ENCODE peak calls at places on chromosomes 2 and 18, in four cellular contexts. C is HCT116, U is A549, B is upper lobe of right lung. S is an unnamed sample.

GRCh38 chr2:142984657-142985056 is 107.2 kb downstream of the KYNU start:
- DNase-seq in U (no peak), B (no peak), C (no peak), S (no peak)

GRCh38 chr2:69807821-69808540 is 21.5 kb upstream of the GMCL1 start:
- DNase-seq in B (no peak), U (no peak), C (no peak), S (no peak)

GRCh38 chr2:76599732-76600368 is 889.1 kb upstream of the GCFC2 start:
- DNase-seq in C (peak; percentile 12), U (peak; percentile 81), B (no peak), S (peak; percentile 82)

GRCh38 chr2:214808961-214809750 is at the start of gene BARD1:
- DNase-seq in U (peak; percentile 49), B (peak; percentile 78), C (peak; percentile 16), S (peak; percentile 63)

GRCh38 chr2:160132761-160133160 is 67.3 kb downstream of the ITGB6 start:
- DNase-seq in U (no peak), C (no peak), B (no peak), S (no peak)

GRCh38 chr2:2007551-2008501 is 263.5 kb upstream of the PXDN start:
- DNase-seq in U (no peak), B (no peak), C (no peak), S (no peak)

GRCh38 chr18:60295776-60296175 is 76.8 kb downstream of the MC4R start:
- DNase-seq in U (no peak), C (no peak), B (no peak), S (no peak)

GRCh38 chr2:95357717-95358280 is 44.7 kb upstream of the FAHD2A start:
- DNase-seq in C (no peak), B (peak; percentile 30), U (no peak), S (no peak)

GRCh38 chr2:46943881-46944798 is 28.5 kb upstream of the MCFD2 start:
- DNase-seq in B (no peak), C (no peak), U (no peak), S (no peak)

GRCh38 chr2:37616674-37616999 is 54.8 kb downstream of the CDC42EP3 start:
- DNase-seq in C (no peak), B (no peak), U (no peak), S (peak; percentile 53)

GRCh38 chr18:76491801-76492668 is 3.0 kb downstream of the ZNF516 start:
- DNase-seq in C (no peak), U (peak; percentile 40), B (peak; percentile 83), S (peak; percentile 33)

GRCh38 chr2:29323961-29324360 is 208.7 kb downstream of the CLIP4 start:
- DNase-seq in U (no peak), C (no peak), B (no peak), S (peak; percentile 58)

GRCh38 chr2:29627366-29627765 is 294.0 kb downstream of the ALK start:
- DNase-seq in U (peak; percentile 6), B (no peak), C (no peak), S (no peak)

GRCh38 chr2:238706163-238706562 is 141.7 kb upstream of the TWIST2 start:
- DNase-seq in C (no peak), B (no peak), U (no peak), S (no peak)

GRCh38 chr2:213065583-213066444 is 85.6 kb downstream of the IKZF2 start:
- DNase-seq in U (peak; percentile 1), B (no peak), C (no peak), S (no peak)

GRCh38 chr2:219628986-219629901 is 1.8 kb downstream of the SLC4A3 start:
- DNase-seq in U (no peak), B (no peak), C (no peak), S (no peak)

GRCh38 chr2:163341426-163341825 is 394.4 kb downstream of the FIGN start:
- DNase-seq in C (no peak), B (no peak), U (no peak), S (no peak)

GRCh38 chr18:46360102-46360699 is 256.0 kb downstream of the HAUS1 start:
- DNase-seq in U (no peak), B (no peak), C (no peak), S (no peak)

GRCh38 chr2:240589850-240590525 is 3.5 kb downstream of the CAPN10 start:
- DNase-seq in C (no peak), U (no peak), B (no peak), S (no peak)

GRCh38 chr2:26946841-26947784 is 23.3 kb upstream of the MAPRE3 start:
- DNase-seq in C (no peak), U (no peak), B (peak; percentile 88), S (peak; percentile 72)

GRCh38 chr18:48802543-48803428 is 148.0 kb downstream of the SMAD7 start:
- DNase-seq in U (no peak), C (no peak), B (peak; percentile 48), S (peak; percentile 13)

GRCh38 chr2:191217580-191217979 is 27.6 kb upstream of the MYO1B start:
- DNase-seq in U (peak; percentile 94), C (no peak), B (no peak), S (peak; percentile 57)

GRCh38 chr2:219783551-219783950 is 156.1 kb downstream of the SLC4A3 start:
- DNase-seq in B (no peak), U (no peak), C (no peak), S (no peak)

GRCh38 chr2:66445076-66445724 is 10.3 kb downstream of the MEIS1 start:
- DNase-seq in B (no peak), C (no peak), U (no peak), S (no peak)

GRCh38 chr18:60040966-60041365 is 141.2 kb downstream of the PMAIP1 start:
- DNase-seq in C (no peak), U (no peak), B (no peak), S (no peak)

GRCh38 chr2:200089040-200089755 is 133.8 kb downstream of the MAIP1 start:
- DNase-seq in U (no peak), B (no peak), C (no peak), S (no peak)

GRCh38 chr18:3402962-3403585 is 46.9 kb upstream of the TGIF1 start:
- DNase-seq in C (no peak), U (peak; percentile 52), B (no peak), S (peak; percentile 88)

GRCh38 chr2:101806123-101806522 is 108.6 kb downstream of the MAP4K4 start:
- DNase-seq in C (peak; percentile 16), B (no peak), U (peak; percentile 53), S (peak; percentile 78)
- H3K27ac ChIP-seq in C (peak overlapping the region; percentile 19), B (no peak overlapping the region), U (peak overlapping the region; percentile 57), S (peak overlapping the region; percentile 81)

GRCh38 chr18:23072079-23072478 is 63.2 kb upstream of the CABLES1 start:
- DNase-seq in U (no peak), C (no peak), B (no peak), S (no peak)

GRCh38 chr18:23077493-23078256 is 57.6 kb upstream of the CABLES1 start:
- DNase-seq in B (no peak), U (peak; percentile 73), C (no peak), S (no peak)

GRCh38 chr18:23071285-23071684 is 64.0 kb upstream of the CABLES1 start:
- DNase-seq in B (peak; percentile 73), C (no peak), U (no peak), S (no peak)

GRCh38 chr18:23069481-23069880 is 65.8 kb upstream of the CABLES1 start:
- DNase-seq in U (no peak), B (no peak), C (no peak), S (no peak)

GRCh38 chr18:23073996-23074606 is 61.2 kb upstream of the CABLES1 start:
- DNase-seq in C (no peak), U (no peak), B (no peak), S (no peak)
- H3K4me1 ChIP-seq in C (no peaks in the 10 kb centered on the region), U (peaks cover 15% of the 10 kb centered on the region), B (peaks cover 23% of the 10 kb centered on the region), S (no peaks in the 10 kb centered on the region)

GRCh38 chr18:9916814-9917213 is 3.0 kb downstream of the VAPA start:
- DNase-seq in C (no peak), B (no peak), U (no peak), S (no peak)
- H3K4me3 ChIP-seq in C (no peak overlapping the region), B (no peak overlapping the region), U (peak overlapping the region; percentile 93), S (no peak overlapping the region)

DNA sequence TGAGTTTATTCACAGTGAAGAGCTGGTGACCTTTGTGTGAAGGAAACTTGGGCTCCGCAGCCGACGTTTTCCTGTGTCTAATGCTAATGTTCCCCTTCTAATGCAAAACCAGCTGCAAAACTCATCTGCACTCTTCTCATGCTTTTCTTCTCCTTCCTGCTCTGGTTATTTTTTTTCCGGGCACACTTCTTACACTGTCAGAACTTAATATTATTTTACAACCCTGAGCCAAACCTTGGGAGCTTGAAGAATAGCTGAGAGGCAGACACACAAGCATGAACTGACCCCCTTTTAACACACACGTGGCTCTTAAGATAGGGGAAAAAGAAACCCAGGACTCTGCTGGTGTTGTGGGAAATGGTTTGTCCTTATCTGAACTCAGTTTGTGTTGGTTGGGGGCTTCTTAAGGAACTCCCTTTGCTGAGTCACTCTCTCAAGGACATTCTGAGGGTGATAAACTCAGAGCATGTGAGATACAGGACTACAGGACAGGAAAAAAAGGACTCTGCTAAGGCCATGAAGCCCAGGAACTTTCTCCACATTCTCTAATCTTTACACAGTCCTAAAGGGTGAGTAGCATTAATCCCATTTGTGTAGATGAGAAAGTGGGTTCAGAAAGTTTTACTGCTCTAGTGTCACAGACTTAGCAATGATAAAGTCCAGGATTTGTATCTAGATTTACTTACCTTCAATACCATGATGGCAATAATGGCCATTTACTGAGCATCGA is 439.3 kb upstream of the TRIB2 start:
- DNase-seq in B (no peak), U (no peak), C (no peak), S (no peak)
- H3K27ac ChIP-seq in B (no peak overlapping the region), U (no peak overlapping the region), C (no peak overlapping the region), S (no peak overlapping the region)